ENCODE peak calls at places on chromosomes 12 and 14, in five cellular contexts. W, N, B, U and R are unnamed samples.

GRCh38 chr12:34393086-34393820 is 371.0 kb downstream of the ALG10 start:
- DNase-seq in W (no peak), N (no peak), B (no peak), U (no peak), R (no peak)

GRCh38 chr14:36346052-36346451 is 25.6 kb upstream of the MBIP start:
- DNase-seq in W (no peak), N (no peak), B (no peak), U (no peak), R (no peak)

GRCh38 chr12:21478756-21479455 is 22.5 kb downstream of the RECQL start:
- DNase-seq in W (no peak), N (no peak), B (no peak), U (no peak), R (no peak)

GRCh38 chr14:101740981-101741380 is 20.5 kb upstream of the PPP2R5C start:
- DNase-seq in W (no peak), N (no peak), B (no peak), U (no peak), R (no peak)

GRCh38 chr14:75279153-75279738 is 618 bp downstream of the FOS start:
- DNase-seq in W (peak; percentile 41), N (peak; percentile 85), B (peak; percentile 39), U (peak; percentile 49), R (peak; percentile 68)

GRCh38 chr12:89817501-89818226 is 109.0 kb upstream of the ATP2B1 start:
- DNase-seq in W (no peak), N (no peak), B (no peak), U (peak; percentile 28), R (no peak)

GRCh38 chr12:254912-255311 is 7.7 kb downstream of the SLC6A13 start:
- DNase-seq in W (no peak), N (no peak), B (no peak), U (no peak), R (no peak)

GRCh38 chr14:53491256-53491905 is 338.3 kb upstream of the DDHD1 start:
- DNase-seq in W (no peak), N (peak; percentile 58), B (no peak), U (no peak), R (no peak)

GRCh38 chr14:95761436-95761835 is 47.5 kb upstream of the TCL1A start:
- DNase-seq in W (no peak), N (no peak), B (no peak), U (no peak), R (no peak)

GRCh38 chr12:82524020-82524419 is 162.7 kb upstream of the TMTC2 start:
- DNase-seq in W (no peak), N (no peak), B (no peak), U (no peak), R (no peak)

GRCh38 chr12:64718649-64719048 is 40.6 kb downstream of the GNS start:
- DNase-seq in W (no peak), N (no peak), B (no peak), U (no peak), R (no peak)

GRCh38 chr12:10361622-10362021 is 28.2 kb downstream of the KLRK1 start:
- DNase-seq in W (no peak), N (peak; percentile 31), B (no peak), U (no peak), R (no peak)

GRCh38 chr12:29350080-29350479 is 30.9 kb downstream of the ERGIC2 start:
- DNase-seq in W (no peak), N (peak; percentile 71), B (no peak), U (peak; percentile 42), R (no peak)

GRCh38 chr14:85531141-85531593 is 1.2 kb downstream of the FLRT2 start:
- DNase-seq in W (no peak), N (peak; percentile 66), B (no peak), U (peak; percentile 78), R (peak; percentile 90)

GRCh38 chr14:103123634-103124500 is 606 bp downstream of the TNFAIP2 start:
- DNase-seq in W (no peak), N (peak; percentile 66), B (no peak), U (peak; percentile 20), R (peak; percentile 93)

GRCh38 chr12:32671930-32672785 is 6.9 kb upstream of the DNM1L start:
- DNase-seq in W (no peak), N (peak; percentile 86), B (peak; percentile 74), U (peak; percentile 75), R (peak; percentile 57)

GRCh38 chr14:45907782-45908181 is 654.8 kb upstream of the MIS18BP1 start:
- DNase-seq in W (no peak), N (no peak), B (no peak), U (no peak), R (no peak)

GRCh38 chr12:10406725-10407124 is 2.8 kb downstream of the KLRC4 start:
- DNase-seq in W (no peak), N (no peak), B (no peak), U (no peak), R (peak; percentile 53)

GRCh38 chr12:131151558-131152345 is 198.0 kb downstream of the ADGRD1 start:
- DNase-seq in W (no peak), N (no peak), B (no peak), U (no peak), R (no peak)